ENCODE peak calls at places on chromosomes 3 and 15, in seven cellular contexts. L, X, N, S, A, F and U are unnamed samples. For H3K4me1, the result is how much of the 10 kb centered on the place peaks cover.

GRCh38 chr3:68958932-68959331 is 26.6 kb upstream of the TAFA4 start:
- DNase-seq in L (no peak), X (no peak), N (no peak), S (no peak), A (no peak), F (no peak), U (no peak)

GRCh38 chr3:147427796-147428195 is 18.6 kb downstream of the ZIC1 start:
- DNase-seq in L (no peak), X (no peak), N (no peak), S (no peak), A (no peak), F (no peak), U (no peak)

GRCh38 chr3:38620236-38620635 is 29.3 kb downstream of the SCN5A start:
- DNase-seq in L (no peak), X (peak), N (no peak), S (no peak), A (no peak), F (no peak), U (no peak)

GRCh38 chr3:189144645-189145044 is 27.1 kb upstream of the TPRG1 start:
- DNase-seq in L (no peak), X (peak), N (no peak), S (peak), A (no peak), F (no peak), U (no peak)

GRCh38 chr15:36941798-36942197 is 158.6 kb downstream of the MEIS2 start:
- DNase-seq in L (no peak), X (no peak), N (no peak), S (no peak), A (no peak), F (no peak), U (no peak)

GRCh38 chr3:186427627-186428026 is 65.6 kb upstream of the DGKG start:
- DNase-seq in L (no peak), X (no peak), N (no peak), S (no peak), A (no peak), F (no peak), U (no peak)

GRCh38 chr15:53072077-53072476 is 281.9 kb upstream of the ONECUT1 start:
- DNase-seq in L (peak), X (peak), N (peak), S (no peak), A (no peak), F (no peak), U (no peak)

GRCh38 chr15:77830041-77830440 is 197.3 kb upstream of the LINGO1 start:
- DNase-seq in L (no peak), X (peak), N (no peak), S (no peak), A (no peak), F (no peak), U (no peak)

GRCh38 chr15:57606816-57607215 is 15.1 kb downstream of the MYZAP start:
- DNase-seq in L (no peak), X (no peak), N (no peak), S (no peak), A (no peak), F (no peak), U (no peak)

GRCh38 chr3:23035927-23036640 is 167.0 kb upstream of the UBE2E2 start:
- DNase-seq in L (no peak), X (no peak), N (peak), S (no peak), A (no peak), F (no peak), U (no peak)

GRCh38 chr3:57141719-57142118 is 23.4 kb downstream of the IL17RD start:
- DNase-seq in L (no peak), X (no peak), N (no peak), S (no peak), A (no peak), F (no peak), U (no peak)

GRCh38 chr3:183487046-183487445 is 58.6 kb upstream of the MCF2L2 start:
- DNase-seq in L (no peak), X (no peak), N (no peak), S (no peak), A (no peak), F (no peak), U (no peak)

GRCh38 chr3:4748701-4749378 is 230.4 kb upstream of the BHLHE40 start:
- DNase-seq in L (no peak), X (no peak), N (no peak), S (no peak), A (no peak), F (no peak), U (no peak)

GRCh38 chr15:43279496-43279895 is 12.8 kb upstream of the TGM5 start:
- DNase-seq in L (no peak), X (no peak), N (no peak), S (no peak), A (no peak), F (no peak), U (no peak)

GRCh38 chr3:122392868-122393844 is 9.2 kb downstream of the FAM162A start:
- DNase-seq in L (peak), X (peak), N (no peak), S (no peak), A (no peak), F (no peak), U (no peak)

GRCh38 chr3:10193692-10194327 is 29.1 kb downstream of the IRAK2 start:
- DNase-seq in L (no peak), X (no peak), N (no peak), S (no peak), A (no peak), F (no peak), U (no peak)

GRCh38 chr3:44066806-44067205 is 174.9 kb upstream of the TOPAZ1 start:
- DNase-seq in L (no peak), X (no peak), N (no peak), S (no peak), A (no peak), F (no peak), U (no peak)

GRCh38 chr3:152403632-152404066 is 134.9 kb downstream of the MBNL1 start:
- DNase-seq in L (no peak), X (no peak), N (no peak), S (no peak), A (peak), F (no peak), U (peak)

GRCh38 chr3:48478631-48479555 is 25.1 kb downstream of the SHISA5 start:
- DNase-seq in L (no peak), X (no peak), N (no peak), S (peak), A (no peak), F (no peak), U (no peak)

GRCh38 chr3:69084668-69085542 is at the start of gene ARL6IP5:
- DNase-seq in L (peak), X (peak), N (peak), S (peak), A (peak), F (peak), U (peak)

GRCh38 chr15:44144992-44145391 is 50.1 kb downstream of the FRMD5 start:
- DNase-seq in L (no peak), X (no peak), N (no peak), S (no peak), A (no peak), F (no peak), U (no peak)

GRCh38 chr15:91857772-91858171 is 4.3 kb downstream of the SLCO3A1 start:
- DNase-seq in L (no peak), X (no peak), N (no peak), S (peak), A (no peak), F (no peak), U (no peak)

GRCh38 chr3:112092439-112093179 is 6.4 kb downstream of the C3orf52 start:
- DNase-seq in L (no peak), X (peak), N (no peak), S (no peak), A (no peak), F (no peak), U (no peak)

GRCh38 chr3:191020730-191021405 is 158.4 kb upstream of the GMNC start:
- DNase-seq in L (no peak), X (peak), N (no peak), S (no peak), A (no peak), F (no peak), U (no peak)

GRCh38 chr15:83733206-83733605 is 79.3 kb downstream of the ADAMTSL3 start:
- DNase-seq in L (peak), X (peak), N (no peak), S (no peak), A (no peak), F (no peak), U (no peak)

GRCh38 chr3:151178208-151178845 is 24.7 kb downstream of the GPR171 start:
- DNase-seq in L (no peak), X (no peak), N (peak), S (no peak), A (no peak), F (no peak), U (no peak)

GRCh38 chr3:11206316-11206715 is 52.0 kb downstream of the HRH1 start:
- DNase-seq in L (no peak), X (no peak), N (no peak), S (no peak), A (peak), F (no peak), U (no peak)

GRCh38 chr3:151926956-151927355 is 53.5 kb downstream of the SUCNR1 start:
- DNase-seq in L (peak), X (peak), N (no peak), S (no peak), A (no peak), F (no peak), U (no peak)

GRCh38 chr15:98703291-98703690 is 55.0 kb downstream of the IGF1R start:
- DNase-seq in L (no peak), X (no peak), N (no peak), S (no peak), A (no peak), F (no peak), U (no peak)
- H3K4me3 ChIP-seq in L (no peak), X (no peak), N (no peak), S (no peak), A (no peak), F (no peak), U (no peak)

GRCh38 chr3:161310649-161311423 is 60.5 kb downstream of the SPTSSB start:
- DNase-seq in L (no peak), X (no peak), N (no peak), S (peak), A (no peak), F (no peak), U (no peak)

GRCh38 chr3:161305095-161305991 is 66.0 kb downstream of the SPTSSB start:
- DNase-seq in L (peak), X (peak), N (no peak), S (no peak), A (no peak), F (no peak), U (no peak)
- H3K4me1 ChIP-seq in L (under half), X (under half), N (under half), S (under half), A (under half), F (under half), U (under half)

GRCh38 chr15:97652700-97653167 is 307.8 kb upstream of the ARRDC4 start:
- DNase-seq in L (no peak), X (no peak), N (no peak), S (no peak), A (no peak), F (no peak), U (no peak)
- H3K4me3 ChIP-seq in L (no peak), X (no peak), N (no peak), S (no peak), A (no peak), F (peak), U (peak)

GRCh38 chr15:80485370-80486164 is 81.4 kb downstream of the ARNT2 start:
- DNase-seq in L (no peak), X (no peak), N (peak), S (no peak), A (no peak), F (no peak), U (no peak)
- H3K4me1 ChIP-seq in L (under half), X (half or more), N (under half), S (under half), A (under half), F (under half), U (under half)

GRCh38 chr3:149386299-149386606 is 8.8 kb upstream of the TM4SF1 start:
- DNase-seq in L (no peak), X (no peak), N (no peak), S (no peak), A (no peak), F (no peak), U (no peak)
- H3K4me3 ChIP-seq in L (no peak), X (no peak), N (no peak), S (no peak), A (no peak), F (no peak), U (no peak)